ENCODE peak calls at places on chromosomes 11 and 22, in seven cellular contexts. J, O, H, I, K, U and T are unnamed samples.

GRCh38 chr11:36487619-36488018 is 22.5 kb downstream of the TRAF6 start:
- DNase-seq in J (no peak), O (no peak), H (no peak), I (no peak), K (no peak), U (no peak), T (no peak)

GRCh38 chr11:1310772-1311468 is 1.5 kb upstream of the TOLLIP start:
- DNase-seq in J (no peak), O (no peak), H (peak), I (no peak), K (peak), U (no peak), T (no peak)

GRCh38 chr11:50174189-50174588 is 141.5 kb downstream of the OR4C45 start:
- DNase-seq in J (no peak), O (peak), H (no peak), I (no peak), K (no peak), U (no peak), T (peak)

GRCh38 chr22:36405221-36405631 is 17.5 kb upstream of the MYH9 start:
- DNase-seq in J (no peak), O (no peak), H (no peak), I (no peak), K (no peak), U (no peak), T (no peak)

GRCh38 chr11:64545605-64546004 is 45.4 kb upstream of the SLC22A12 start:
- DNase-seq in J (no peak), O (peak), H (no peak), I (peak), K (no peak), U (peak), T (peak)

GRCh38 chr11:46127150-46127638 is 5.9 kb upstream of the PHF21A start:
- DNase-seq in J (peak), O (peak), H (no peak), I (peak), K (no peak), U (peak), T (no peak)

GRCh38 chr22:44180706-44181032 is at the start of gene PARVG:
- DNase-seq in J (no peak), O (peak), H (no peak), I (no peak), K (no peak), U (no peak), T (no peak)

GRCh38 chr22:39926175-39927152 is 25.6 kb downstream of the GRAP2 start:
- DNase-seq in J (no peak), O (no peak), H (no peak), I (no peak), K (no peak), U (no peak), T (no peak)

GRCh38 chr11:64598797-64599697 is 8.0 kb downstream of the SLC22A12 start:
- DNase-seq in J (no peak), O (no peak), H (peak), I (no peak), K (no peak), U (no peak), T (no peak)

GRCh38 chr11:3662856-3663255 is 8.3 kb downstream of the CHRNA10 start:
- DNase-seq in J (no peak), O (no peak), H (no peak), I (no peak), K (no peak), U (no peak), T (no peak)

GRCh38 chr22:44544523-44545433 is 46.7 kb upstream of the RTL6 start:
- DNase-seq in J (no peak), O (no peak), H (no peak), I (no peak), K (no peak), U (no peak), T (no peak)

GRCh38 chr11:1460396-1460795 is 26.2 kb downstream of the MOB2 start:
- DNase-seq in J (no peak), O (no peak), H (no peak), I (no peak), K (no peak), U (no peak), T (no peak)

GRCh38 chr11:69878144-69878883 is 59.1 kb upstream of the FGF3 start:
- DNase-seq in J (no peak), O (no peak), H (no peak), I (no peak), K (peak), U (no peak), T (no peak)

GRCh38 chr11:100706179-100706578 is 19.1 kb downstream of the ARHGAP42 start:
- DNase-seq in J (no peak), O (no peak), H (no peak), I (no peak), K (no peak), U (no peak), T (no peak)

GRCh38 chr22:38935023-38935422 is 22.4 kb upstream of the APOBEC3A start:
- DNase-seq in J (no peak), O (peak), H (peak), I (no peak), K (no peak), U (no peak), T (no peak)